ENCODE peak calls at places on chromosomes 13 and 19, in eight cellular contexts. G is breast epithelium, L is endothelial cell, E is MM.1S, T is brain microvascular endothelial cell, F is PC-3, Y is ovary, V is AG04450. N is an unnamed sample.

GRCh38 chr19:28023064-28023463 is 1189.9 kb downstream of the UQCRFS1 start:
- DNase-seq in G (no peak), E (no peak), Y (no peak), T (no peak), V (no peak), F (no peak), L (no peak), N (no peak)

GRCh38 chr19:33301011-33301899 is 1.1 kb downstream of the CEBPA start:
- DNase-seq in G (no peak), E (no peak), L (peak), V (no peak), F (no peak), T (no peak), Y (no peak), N (no peak)

GRCh38 chr13:51152713-51153112 is 41.6 kb upstream of the C13orf42 start:
- DNase-seq in E (no peak), T (peak), V (no peak), Y (no peak), L (no peak), G (no peak), F (no peak), N (no peak)

GRCh38 chr19:8965887-8966286 is 44.3 kb downstream of the MUC16 start:
- DNase-seq in Y (no peak), L (no peak), F (no peak), E (no peak), G (no peak), T (no peak), V (no peak), N (no peak)

GRCh38 chr19:46080561-46080960 is 39.8 kb upstream of the IGFL4 start:
- DNase-seq in F (peak), E (no peak), L (no peak), T (peak), V (peak), G (no peak), Y (no peak), N (no peak)

GRCh38 chr19:58577581-58578429 is 4.7 kb upstream of the MZF1 start:
- DNase-seq in V (no peak), Y (peak), E (no peak), G (no peak), L (no peak), F (no peak), T (no peak), N (no peak)

GRCh38 chr13:96762876-96763275 is 231.4 kb downstream of the OXGR1 start:
- DNase-seq in F (no peak), V (no peak), G (no peak), L (no peak), T (no peak), E (no peak), Y (no peak), N (no peak)

GRCh38 chr19:23415561-23416191 is 20.4 kb upstream of the ZNF91 start:
- DNase-seq in F (no peak), G (no peak), Y (no peak), T (no peak), L (peak), E (no peak), V (no peak), N (peak)

GRCh38 chr13:40113644-40114304 is 458.3 kb downstream of the COG6 start:
- DNase-seq in E (no peak), Y (no peak), G (no peak), L (no peak), F (no peak), V (no peak), T (no peak), N (no peak)

GRCh38 chr13:28574617-28575142 is 79.8 kb upstream of the FLT1 start:
- DNase-seq in E (no peak), V (peak), Y (no peak), T (peak), F (peak), G (no peak), L (peak), N (no peak)

GRCh38 chr13:88086577-88086976 is 415.4 kb downstream of the SLITRK5 start:
- DNase-seq in Y (no peak), T (no peak), G (no peak), E (peak), F (peak), V (peak), L (no peak), N (no peak)

GRCh38 chr13:110396913-110397379 is 89.9 kb downstream of the COL4A2 start:
- DNase-seq in L (no peak), T (peak), G (peak), F (peak), Y (peak), V (peak), E (no peak), N (no peak)

GRCh38 chr19:11100064-11100463 is 10.8 kb downstream of the LDLR start:
- DNase-seq in V (no peak), L (no peak), Y (no peak), G (no peak), F (no peak), T (no peak), E (no peak), N (no peak)

GRCh38 chr19:23415034-23415433 is 19.8 kb upstream of the ZNF91 start:
- DNase-seq in G (no peak), F (no peak), L (no peak), Y (no peak), E (no peak), V (no peak), T (no peak), N (peak)

GRCh38 chr19:58038688-58039204 is 4.9 kb downstream of the ZSCAN1 start:
- DNase-seq in E (no peak), Y (no peak), V (no peak), L (no peak), F (no peak), G (no peak), T (no peak), N (no peak)

GRCh38 chr19:27901078-27901477 is 1311.9 kb downstream of the UQCRFS1 start:
- DNase-seq in G (no peak), T (no peak), V (no peak), E (no peak), Y (no peak), F (no peak), L (no peak), N (no peak)

GRCh38 chr19:33785795-33786194 is 10.9 kb upstream of the KCTD15 start:
- DNase-seq in L (no peak), F (peak), E (no peak), G (no peak), T (no peak), V (no peak), Y (no peak), N (no peak)

GRCh38 chr13:44904982-44905381 is 84.3 kb downstream of the NUFIP1 start:
- DNase-seq in L (no peak), F (peak), Y (peak), E (no peak), G (no peak), T (peak), V (peak), N (no peak)

GRCh38 chr13:30191491-30192100 is 115.8 kb downstream of the KATNAL1 start:
- DNase-seq in G (no peak), Y (no peak), T (no peak), F (peak), E (no peak), L (no peak), V (no peak), N (no peak)

GRCh38 chr19:46648070-46648960 is 12.3 kb upstream of the GNG8 start:
- DNase-seq in F (no peak), G (no peak), V (no peak), L (no peak), E (no peak), Y (no peak), T (no peak), N (peak)

GRCh38 chr13:86892330-86892729 is 778.8 kb upstream of the SLITRK5 start:
- DNase-seq in T (no peak), G (no peak), V (no peak), E (no peak), F (no peak), Y (no peak), L (no peak), N (no peak)

GRCh38 chr19:38496603-38497487 is 63.4 kb downstream of the RYR1 start:
- DNase-seq in G (no peak), Y (peak), F (no peak), V (no peak), E (no peak), T (no peak), L (no peak), N (no peak)

GRCh38 chr13:82833928-82834327 is 1048.3 kb downstream of the SLITRK1 start:
- DNase-seq in L (no peak), E (no peak), T (no peak), Y (no peak), V (peak), G (no peak), F (no peak), N (no peak)

GRCh38 chr19:1251233-1251502 is 2.8 kb downstream of the MIDN start:
- DNase-seq in G (no peak), V (no peak), E (no peak), T (peak), F (peak), Y (peak), L (peak), N (peak)

GRCh38 chr13:26946675-26947342 is 186.2 kb upstream of the GPR12 start:
- DNase-seq in G (no peak), T (peak), Y (no peak), E (peak), L (no peak), F (peak), V (peak), N (peak)

GRCh38 chr13:99273128-99273527 is 14.9 kb upstream of the GPR18 start:
- DNase-seq in L (no peak), F (no peak), G (no peak), Y (no peak), T (no peak), E (no peak), V (no peak), N (no peak)

GRCh38 chr13:29991343-29991742 is 140.9 kb upstream of the UBL3 start:
- DNase-seq in V (peak), F (peak), T (peak), G (no peak), E (no peak), Y (no peak), L (no peak), N (no peak)

GRCh38 chr19:40229926-40230417 is 3.5 kb upstream of the CCNP start:
- DNase-seq in F (no peak), L (no peak), Y (no peak), G (no peak), T (no peak), V (no peak), E (no peak), N (no peak)

GRCh38 chr19:35870798-35871197 is 2.4 kb downstream of the APLP1 start:
- DNase-seq in F (no peak), L (no peak), E (no peak), Y (no peak), G (no peak), T (no peak), V (no peak), N (no peak)

GRCh38 chr19:35874392-35874930 is 6.1 kb downstream of the APLP1 start:
- DNase-seq in F (no peak), T (no peak), E (no peak), V (no peak), G (no peak), Y (no peak), L (no peak), N (no peak)

GRCh38 chr19:35869327-35870123 is 1.2 kb downstream of the APLP1 start:
- DNase-seq in V (no peak), E (no peak), G (peak), F (peak), Y (peak), L (peak), T (peak), N (peak)

GRCh38 chr19:35871611-35872010 is 3.2 kb downstream of the APLP1 start:
- DNase-seq in V (no peak), F (no peak), T (no peak), L (no peak), E (no peak), Y (no peak), G (no peak), N (no peak)

GRCh38 chr19:35872180-35872579 is 3.8 kb downstream of the APLP1 start:
- DNase-seq in G (no peak), V (no peak), Y (no peak), F (no peak), T (no peak), L (no peak), E (no peak), N (no peak)
- TF ChIP-seq CTCF in G (no peak), V (no peak), Y (no peak), F (no peak), T (no peak), L (no peak), E (no peak), N (no peak)

DNA sequence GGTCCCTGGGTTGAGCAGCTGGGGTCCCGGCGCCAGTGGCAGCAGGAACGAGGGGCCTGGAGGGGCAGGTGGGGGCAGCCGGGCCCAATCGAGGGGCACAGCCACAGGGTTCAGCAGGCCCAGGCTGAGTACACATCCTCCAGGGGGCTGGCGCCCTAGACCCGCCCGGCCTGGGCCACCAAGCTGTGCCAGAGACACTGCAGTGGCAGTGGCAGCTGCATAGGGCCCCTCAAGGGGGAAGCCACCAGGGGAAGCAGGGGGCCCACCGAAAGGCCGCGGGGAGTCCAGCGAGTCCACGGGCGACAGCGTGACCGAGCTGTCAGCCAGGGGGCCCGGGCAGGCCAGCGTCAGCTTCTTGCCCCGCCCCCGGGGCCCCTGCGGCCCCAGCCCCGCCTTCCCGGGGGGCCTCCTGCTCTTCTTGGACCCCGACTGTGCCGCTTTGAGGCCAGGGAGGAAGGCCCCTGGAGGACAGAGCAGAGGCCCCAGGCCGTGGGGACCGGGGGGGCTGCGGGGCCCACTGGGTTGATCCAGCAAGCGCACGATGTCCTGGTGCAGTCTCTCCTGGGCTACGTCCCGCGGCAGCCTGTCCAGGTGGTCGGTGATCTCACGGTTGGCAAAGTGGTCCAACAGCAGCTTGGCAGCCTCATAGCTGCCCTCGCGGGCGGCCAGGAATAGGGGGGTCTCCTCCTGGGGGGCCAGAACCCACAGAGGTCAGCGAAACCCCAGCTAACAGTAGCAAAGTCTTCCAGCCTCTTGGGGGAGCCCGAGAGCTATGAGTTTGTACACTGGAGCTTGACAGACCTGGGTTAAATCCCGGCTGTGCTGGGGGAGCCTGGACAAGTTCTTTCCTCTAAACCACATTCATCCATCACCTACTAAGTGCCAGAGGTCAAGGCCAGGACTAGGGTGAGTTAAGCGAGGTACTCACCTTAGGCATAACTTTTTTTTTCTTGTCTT is 39.5 kb downstream of the NOTCH3 start:
- DNase-seq in T (no peak), F (peak), G (no peak), Y (no peak), L (no peak), V (no peak), E (peak), N (peak)
- TF ChIP-seq CTCF in T (peak), F (peak), G (no peak), Y (no peak), L (no peak), V (peak), E (peak), N (peak)

DNA sequence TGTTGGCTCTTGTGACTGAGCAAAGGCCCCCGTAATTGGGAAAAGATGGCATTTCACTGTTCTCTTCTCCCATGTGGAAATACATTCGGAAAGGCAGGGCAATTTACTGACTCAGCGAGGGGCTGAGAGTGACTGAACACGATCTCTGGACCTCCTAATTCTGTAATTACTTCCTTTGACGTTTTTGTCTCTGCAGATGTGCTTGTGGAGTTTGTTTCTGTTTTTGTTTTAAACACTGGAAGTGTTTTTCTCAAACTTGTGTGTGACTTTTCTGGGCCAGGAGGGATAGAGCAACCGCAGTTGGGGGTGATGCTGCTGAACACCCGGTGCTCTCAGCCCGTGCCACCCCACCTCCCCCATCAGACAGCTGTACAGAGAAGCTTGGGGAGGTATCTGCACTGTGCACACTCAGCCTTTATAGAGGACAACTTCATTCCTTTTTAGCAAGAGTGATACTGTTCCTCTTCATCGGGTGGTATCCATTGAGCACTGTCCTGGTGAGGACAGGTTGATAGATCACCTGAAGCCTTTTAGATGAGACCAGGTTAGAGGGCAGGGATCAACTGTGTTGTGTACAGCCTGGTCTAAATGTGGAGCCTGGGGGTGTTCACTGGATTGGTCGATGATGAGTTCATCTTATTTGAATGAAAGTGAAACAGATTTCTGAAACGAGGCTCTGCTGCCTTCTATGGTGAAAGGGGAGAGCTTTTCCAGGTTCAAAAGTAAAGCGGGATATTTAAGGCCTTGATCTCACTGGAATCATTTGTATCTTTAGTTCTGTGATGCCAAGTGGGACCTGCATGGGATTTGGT is 117.4 kb downstream of the ESD start:
- DNase-seq in T (peak), V (no peak), F (no peak), Y (no peak), G (no peak), E (peak), L (no peak), N (peak)
- TF ChIP-seq CTCF in T (peak), V (peak), F (no peak), Y (no peak), G (no peak), E (peak), L (no peak), N (no peak)

GRCh38 chr13:112972258-112972657 is 3.2 kb downstream of the MCF2L start:
- DNase-seq in F (no peak), V (no peak), Y (no peak), E (no peak), G (no peak), T (no peak), L (no peak), N (no peak)
- TF ChIP-seq CTCF in F (no peak), V (no peak), Y (no peak), E (no peak), G (no peak), T (no peak), L (no peak), N (no peak)

DNA sequence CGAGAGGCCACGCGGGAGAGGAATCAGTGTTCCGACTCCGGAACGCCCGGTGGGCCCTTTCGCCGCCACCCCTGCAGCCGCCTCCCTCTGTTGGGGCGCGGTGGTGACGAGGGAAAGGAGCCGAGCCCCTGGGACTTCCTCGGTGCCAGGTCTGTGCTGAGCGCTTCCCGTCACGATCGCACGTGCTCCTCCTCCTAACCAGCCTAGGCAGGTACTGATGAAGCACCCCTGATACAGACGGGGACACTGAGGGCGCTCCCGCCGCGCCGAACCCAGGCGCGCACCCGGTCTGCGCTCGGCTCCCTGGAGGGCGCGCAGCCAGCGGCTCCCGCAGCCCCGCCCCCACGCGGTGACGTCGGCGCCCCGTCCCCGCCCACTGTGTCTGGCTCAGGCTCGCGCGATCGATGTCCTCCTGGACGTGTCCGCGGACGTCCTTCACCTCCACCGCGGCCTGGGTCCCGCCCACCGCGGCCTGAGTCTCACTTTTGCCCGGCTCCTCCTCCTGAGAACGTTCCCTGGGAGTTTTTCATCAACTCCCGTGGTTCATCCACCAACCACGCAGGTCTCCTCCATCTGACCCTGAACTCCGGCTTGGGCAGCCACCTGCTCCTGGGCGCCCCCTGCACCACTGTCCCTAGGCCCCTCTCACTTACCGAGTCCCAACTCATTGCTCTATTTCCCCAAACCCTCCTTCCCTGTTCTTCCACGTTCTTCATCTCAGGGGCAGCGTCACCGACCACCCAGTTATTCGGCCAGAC is 2.6 kb upstream of the KLK15 start:
- DNase-seq in L (peak), Y (peak), V (peak), G (peak), F (peak), E (peak), T (peak), N (peak)
- TF ChIP-seq CTCF in L (no peak), Y (no peak), V (no peak), G (no peak), F (peak), E (no peak), T (no peak), N (no peak)

DNA sequence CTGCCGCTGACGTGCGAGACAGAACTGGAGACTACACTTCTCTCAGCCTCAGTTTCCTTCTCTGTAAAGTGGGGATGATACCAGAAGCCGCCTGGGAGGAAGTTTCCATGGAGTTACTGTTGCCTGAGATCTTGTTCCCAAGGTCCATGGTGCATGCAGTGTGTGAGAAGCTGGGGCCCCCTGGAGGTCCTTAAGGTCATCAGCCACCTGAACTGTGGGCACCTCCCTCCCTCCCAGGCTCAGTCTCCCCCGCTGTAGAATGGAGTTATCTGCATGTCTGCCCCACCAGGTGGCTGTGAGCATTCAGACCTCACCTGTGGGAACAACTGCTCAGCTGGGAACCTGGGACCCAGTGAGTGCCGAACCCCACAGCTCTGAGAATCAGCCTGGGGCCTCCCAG is 2.7 kb downstream of the CRX start:
- DNase-seq in G (no peak), T (no peak), Y (no peak), V (no peak), F (no peak), E (no peak), L (no peak), N (no peak)
- TF ChIP-seq CTCF in G (no peak), T (no peak), Y (no peak), V (no peak), F (no peak), E (no peak), L (no peak), N (no peak)

GRCh38 chr19:54570316-54570715 is 3.3 kb upstream of the LILRA2 start:
- DNase-seq in E (no peak), Y (no peak), G (no peak), L (no peak), T (no peak), V (no peak), F (no peak), N (no peak)
- TF ChIP-seq CTCF in E (no peak), Y (no peak), G (no peak), L (no peak), T (no peak), V (no peak), F (no peak), N (no peak)